ENCODE peak calls at places on chromosomes 13 and 19, in six cellular contexts. I is stimulated activated CD4-positive, alpha-beta T cell treated with anti-CD3 and anti-CD28 coated beads, TNF-alpha, amount 100 ng/mL, for 1 hour; E is stimulated activated CD8-positive, alpha-beta memory T cell treated with anti-CD3 and anti-CD28 coated beads, Interleukin-4, amount 100 ng/mL, for 1 hour; R is H54; M is AG08395; H is stimulated activated naive B cell treated with anti-CD40 and anti-IgM and Interleukin-4, amounts not matched to agents 10 μg/mL and 1 μg/mL and 100 μg/mL, for 72 hours. P is an unnamed sample.

GRCh38 chr13:39501711-39502324 is 101.2 kb downstream of the LHFPL6 start:
- DNase-seq in I (no peak), E (no peak), R (no peak), M (no peak), H (no peak), P (peak)

GRCh38 chr19:46482645-46483044 is 11.3 kb upstream of the PNMA8A start:
- DNase-seq in I (no peak), E (no peak), R (no peak), M (no peak), H (no peak), P (no peak)

GRCh38 chr19:38949580-38950367 is 19.0 kb downstream of the MRPS12 start:
- DNase-seq in I (peak), E (peak), R (no peak), M (peak), H (peak), P (no peak)

GRCh38 chr13:43444085-43444484 is 342.7 kb downstream of the ENOX1 start:
- DNase-seq in I (no peak), E (no peak), R (no peak), M (no peak), H (no peak), P (no peak)

GRCh38 chr19:2771786-2772674 is 11.0 kb downstream of the SGTA start:
- DNase-seq in I (no peak), E (no peak), R (no peak), M (no peak), H (no peak), P (no peak)

GRCh38 chr19:46860846-46861690 is at the start of gene ARHGAP35:
- DNase-seq in I (peak), E (no peak), R (no peak), M (peak), H (no peak), P (no peak)

GRCh38 chr13:110454956-110455355 is 106.6 kb downstream of the RAB20 start:
- DNase-seq in I (no peak), E (no peak), R (no peak), M (no peak), H (no peak), P (no peak)

GRCh38 chr13:39123578-39123977 is 85.3 kb downstream of the NHLRC3 start:
- DNase-seq in I (no peak), E (no peak), R (no peak), M (no peak), H (no peak), P (no peak)

GRCh38 chr13:30305456-30305855 is 1.9 kb downstream of the KATNAL1 start:
- DNase-seq in I (no peak), E (no peak), R (no peak), M (no peak), H (no peak), P (no peak)

GRCh38 chr19:40959338-40959737 is 31.7 kb upstream of the CYP2B6 start:
- DNase-seq in I (no peak), E (no peak), R (no peak), M (no peak), H (no peak), P (no peak)

GRCh38 chr19:23116802-23117571 is at the start of gene ZNF730:
- DNase-seq in I (peak), E (peak), R (no peak), M (peak), H (peak), P (peak)

GRCh38 chr19:39413269-39413902 is 917 bp downstream of the PLEKHG2 start:
- DNase-seq in I (no peak), E (no peak), R (no peak), M (peak), H (no peak), P (peak)

GRCh38 chr13:46039421-46040036 is 13.0 kb downstream of the ZC3H13 start:
- DNase-seq in I (no peak), E (no peak), R (no peak), M (no peak), H (no peak), P (no peak)

GRCh38 chr19:40157059-40157458 is 34.2 kb upstream of the MAP3K10 start:
- DNase-seq in I (no peak), E (no peak), R (no peak), M (no peak), H (no peak), P (no peak)

GRCh38 chr13:101915333-101915732 is 462.9 kb downstream of the ITGBL1 start:
- DNase-seq in I (no peak), E (no peak), R (no peak), M (no peak), H (no peak), P (peak)

GRCh38 chr13:21445759-21446158 is 13.3 kb downstream of the ZDHHC20 start:
- DNase-seq in I (no peak), E (no peak), R (no peak), M (no peak), H (no peak), P (no peak)

GRCh38 chr13:20848944-20849343 is 53.6 kb downstream of the XPO4 start:
- DNase-seq in I (no peak), E (no peak), R (no peak), M (no peak), H (no peak), P (no peak)

GRCh38 chr19:47428177-47428894 is 9.0 kb upstream of the MEIS3 start:
- DNase-seq in I (peak), E (no peak), R (peak), M (peak), H (peak), P (peak)

GRCh38 chr13:66407159-66407558 is 823.0 kb downstream of the PCDH9 start:
- DNase-seq in I (no peak), E (no peak), R (no peak), M (no peak), H (no peak), P (no peak)

GRCh38 chr19:2097330-2098327 is 914 bp downstream of the IZUMO4 start:
- DNase-seq in I (no peak), E (no peak), R (no peak), M (no peak), H (peak), P (peak)

GRCh38 chr13:107438251-107438650 is 777.1 kb downstream of the LIG4 start:
- DNase-seq in I (no peak), E (no peak), R (no peak), M (no peak), H (no peak), P (no peak)

GRCh38 chr19:5130371-5131030 is 161.6 kb downstream of the KDM4B start:
- DNase-seq in I (peak), E (peak), R (no peak), M (no peak), H (peak), P (no peak)

GRCh38 chr13:96806750-96807149 is 187.5 kb downstream of the OXGR1 start:
- DNase-seq in I (no peak), E (no peak), R (no peak), M (no peak), H (no peak), P (no peak)

GRCh38 chr19:41431426-41432386 is 4.5 kb upstream of the B3GNT8 start:
- DNase-seq in I (no peak), E (no peak), R (no peak), M (peak), H (no peak), P (no peak)

GRCh38 chr19:10111405-10111811 is at the start of gene P2RY11:
- DNase-seq in I (no peak), E (no peak), R (no peak), M (no peak), H (peak), P (no peak)

GRCh38 chr19:29640231-29640630 is 25.0 kb upstream of the PLEKHF1 start:
- DNase-seq in I (no peak), E (no peak), R (no peak), M (no peak), H (no peak), P (no peak)

GRCh38 chr13:98930014-98930625 is 47.7 kb downstream of the DOCK9 start:
- DNase-seq in I (no peak), E (no peak), R (no peak), M (no peak), H (peak), P (no peak)

GRCh38 chr13:45209229-45209628 is 8.4 kb upstream of the KCTD4 start:
- DNase-seq in I (no peak), E (no peak), R (no peak), M (no peak), H (no peak), P (no peak)

GRCh38 chr13:78609464-78610205 is 6.3 kb upstream of the POU4F1 start:
- DNase-seq in I (no peak), E (no peak), R (no peak), M (no peak), H (no peak), P (peak)

GRCh38 chr13:44211286-44211685 is 162.3 kb upstream of the SERP2 start:
- DNase-seq in I (no peak), E (no peak), R (no peak), M (no peak), H (no peak), P (no peak)

GRCh38 chr19:610801-611505 is 21.3 kb downstream of the HCN2 start:
- DNase-seq in I (peak), E (no peak), R (peak), M (peak), H (no peak), P (no peak)

GRCh38 chr19:49887653-49888477 is 8.8 kb downstream of the IL4I1 start:
- DNase-seq in I (no peak), E (no peak), R (no peak), M (no peak), H (peak), P (peak)

GRCh38 chr19:16001481-16002312 is 52.9 kb downstream of the OR10H4 start:
- DNase-seq in I (no peak), E (no peak), R (no peak), M (peak), H (peak), P (no peak)

GRCh38 chr19:54532528-54532927 is 29.9 kb downstream of the LAIR2 start:
- DNase-seq in I (no peak), E (no peak), R (no peak), M (no peak), H (no peak), P (no peak)

GRCh38 chr13:112686364-112686763 is 3.5 kb upstream of the ATP11A start:
- DNase-seq in I (no peak), E (no peak), R (no peak), M (no peak), H (no peak), P (no peak)

GRCh38 chr13:88628882-88629281 is 957.7 kb downstream of the SLITRK5 start:
- DNase-seq in I (no peak), E (no peak), R (no peak), M (no peak), H (no peak), P (no peak)

P was measured in NCI-H1105 treated with DMSO at 0.1 percent for 48 hours.